ENCODE peak calls at places on chromosomes 1 and 21, in ten cellular contexts. R, W, Q, D, H, S, O, P, A and M are unnamed samples.

GRCh38 chr1:95216292-95216990 is 17.6 kb upstream of the RWDD3 start:
- DNase-seq in R (no peak), W (no peak), Q (no peak), D (no peak), H (no peak), S (no peak), O (no peak), P (no peak), A (no peak), M (no peak)

GRCh38 chr1:203274603-203275381 is 30.5 kb upstream of the BTG2 start:
- DNase-seq in R (no peak), W (peak), Q (no peak), D (no peak), H (no peak), S (peak), O (no peak), P (no peak), A (peak), M (no peak)

GRCh38 chr1:29650041-29650400 is 413.7 kb downstream of the PTPRU start:
- DNase-seq in R (no peak), W (no peak), Q (no peak), D (no peak), H (no peak), S (no peak), O (no peak), P (no peak), A (no peak), M (no peak)

GRCh38 chr1:110513511-110513910 is 5.5 kb downstream of the KCNA10 start:
- DNase-seq in R (peak), W (peak), Q (no peak), D (no peak), H (no peak), S (no peak), O (no peak), P (no peak), A (no peak), M (no peak)

GRCh38 chr1:5619469-5619868 is 372.8 kb downstream of the NPHP4 start:
- DNase-seq in R (no peak), W (no peak), Q (no peak), D (no peak), H (no peak), S (no peak), O (no peak), P (no peak), A (no peak), M (no peak)

GRCh38 chr1:110393691-110394564 is 3.1 kb upstream of the SLC16A4 start:
- DNase-seq in R (peak), W (peak), Q (no peak), D (no peak), H (peak), S (no peak), O (peak), P (no peak), A (no peak), M (no peak)

GRCh38 chr1:78086697-78087096 is 40.9 kb downstream of the GIPC2 start:
- DNase-seq in R (no peak), W (no peak), Q (no peak), D (no peak), H (no peak), S (no peak), O (no peak), P (no peak), A (no peak), M (no peak)

GRCh38 chr21:42307106-42307505 is 8.1 kb downstream of the TFF3 start:
- DNase-seq in R (no peak), W (no peak), Q (no peak), D (no peak), H (no peak), S (no peak), O (no peak), P (no peak), A (no peak), M (no peak)

GRCh38 chr1:3774503-3775247 is 2.1 kb downstream of the SMIM1 start:
- DNase-seq in R (no peak), W (no peak), Q (no peak), D (no peak), H (no peak), S (no peak), O (no peak), P (no peak), A (no peak), M (no peak)

GRCh38 chr1:200314085-200314750 is 95.6 kb downstream of the ZNF281 start:
- DNase-seq in R (peak), W (no peak), Q (no peak), D (no peak), H (no peak), S (no peak), O (peak), P (no peak), A (no peak), M (no peak)

GRCh38 chr21:15820857-15821256 is 91.1 kb downstream of the USP25 start:
- DNase-seq in R (peak), W (no peak), Q (no peak), D (no peak), H (no peak), S (no peak), O (peak), P (no peak), A (no peak), M (no peak)